ENCODE peak calls at places on chromosomes 5 and 9, in four cellular contexts. One of them, this sample, is unnamed.

GRCh38 chr5:97676608-97677007 is 493.6 kb upstream of the RIOK2 start:
- DNase-seq in esophagus muscularis mucosa: no peak
- DNase-seq in foreskin fibroblast: no peak
- DNase-seq in thyroid gland: no peak
- DNase-seq in this sample: no peak

GRCh38 chr5:72242796-72243475 is 77.1 kb downstream of the MRPS27 start:
- DNase-seq in thyroid gland: peak; percentile 51
- DNase-seq in esophagus muscularis mucosa: no peak
- DNase-seq in foreskin fibroblast: no peak
- DNase-seq in this sample: peak; percentile 27

GRCh38 chr5:124630767-124631704 is 115.4 kb downstream of the ZNF608 start:
- DNase-seq in foreskin fibroblast: no peak
- DNase-seq in thyroid gland: no peak
- DNase-seq in esophagus muscularis mucosa: no peak
- DNase-seq in this sample: no peak

GRCh38 chr5:34526682-34527305 is 129.3 kb upstream of the RAI14 start:
- DNase-seq in foreskin fibroblast: no peak
- DNase-seq in esophagus muscularis mucosa: no peak
- DNase-seq in thyroid gland: no peak
- DNase-seq in this sample: no peak

GRCh38 chr9:26893030-26893676 is 551 bp upstream of the CAAP1 start:
- DNase-seq in esophagus muscularis mucosa: no peak
- DNase-seq in thyroid gland: no peak
- DNase-seq in foreskin fibroblast: no peak
- DNase-seq in this sample: no peak

GRCh38 chr5:177300236-177300880 is 3.2 kb downstream of the RAB24 start:
- DNase-seq in esophagus muscularis mucosa: no peak
- DNase-seq in foreskin fibroblast: peak; percentile 41
- DNase-seq in thyroid gland: peak; percentile 31
- DNase-seq in this sample: no peak

GRCh38 chr5:168750926-168751325 is 171.8 kb upstream of the PANK3 start:
- DNase-seq in foreskin fibroblast: no peak
- DNase-seq in esophagus muscularis mucosa: no peak
- DNase-seq in thyroid gland: no peak
- DNase-seq in this sample: no peak

GRCh38 chr5:150215978-150216944 is 26.4 kb downstream of the SLC6A7 start:
- DNase-seq in esophagus muscularis mucosa: no peak
- DNase-seq in thyroid gland: no peak
- DNase-seq in foreskin fibroblast: no peak
- DNase-seq in this sample: no peak

GRCh38 chr5:137760294-137761019 is 6.3 kb upstream of the HNRNPA0 start:
- DNase-seq in esophagus muscularis mucosa: no peak
- DNase-seq in thyroid gland: no peak
- DNase-seq in foreskin fibroblast: no peak
- DNase-seq in this sample: no peak

GRCh38 chr9:107768224-107768623 is 278.7 kb upstream of the KLF4 start:
- DNase-seq in foreskin fibroblast: no peak
- DNase-seq in thyroid gland: peak; percentile 11
- DNase-seq in esophagus muscularis mucosa: no peak
- DNase-seq in this sample: no peak

GRCh38 chr5:80033513-80033912 is 1.6 kb upstream of the THBS4 start:
- DNase-seq in esophagus muscularis mucosa: no peak
- DNase-seq in thyroid gland: no peak
- DNase-seq in foreskin fibroblast: no peak
- DNase-seq in this sample: no peak

GRCh38 chr9:4590430-4591122 is 71.5 kb upstream of the PLPP6 start:
- DNase-seq in esophagus muscularis mucosa: no peak
- DNase-seq in foreskin fibroblast: no peak
- DNase-seq in thyroid gland: peak; percentile 46
- DNase-seq in this sample: no peak

GRCh38 chr5:14580037-14581034 is 1.3 kb upstream of the OTULINL start:
- DNase-seq in esophagus muscularis mucosa: no peak
- DNase-seq in thyroid gland: no peak
- DNase-seq in foreskin fibroblast: peak; percentile 68
- DNase-seq in this sample: no peak

GRCh38 chr5:14584848-14585247 is 3.3 kb downstream of the OTULINL start:
- DNase-seq in esophagus muscularis mucosa: no peak
- DNase-seq in thyroid gland: peak; percentile 16
- DNase-seq in foreskin fibroblast: no peak
- DNase-seq in this sample: no peak

GRCh38 chr5:14581333-14581890 is at the start of gene OTULINL:
- DNase-seq in foreskin fibroblast: peak; percentile 69
- DNase-seq in esophagus muscularis mucosa: peak; percentile 94
- DNase-seq in thyroid gland: peak; percentile 80
- DNase-seq in this sample: peak; percentile 95

GRCh38 chr5:14582797-14583137 is 1.2 kb downstream of the OTULINL start:
- DNase-seq in foreskin fibroblast: no peak
- DNase-seq in thyroid gland: no peak
- DNase-seq in esophagus muscularis mucosa: no peak
- DNase-seq in this sample: no peak

GRCh38 chr5:14581891-14582796 is 552 bp downstream of the OTULINL start:
- DNase-seq in esophagus muscularis mucosa: no peak
- DNase-seq in thyroid gland: peak; percentile 65
- DNase-seq in foreskin fibroblast: no peak
- DNase-seq in this sample: peak; percentile 68
- TF ChIP-seq CTCF in esophagus muscularis mucosa: no peak
- TF ChIP-seq CTCF in thyroid gland: peak; percentile 19
- TF ChIP-seq CTCF in foreskin fibroblast: no peak
- TF ChIP-seq CTCF in this sample: peak; percentile 19

GRCh38 chr9:71683598-71684235 is 84.6 kb downstream of the CEMIP2 start:
- DNase-seq in esophagus muscularis mucosa: no peak
- DNase-seq in foreskin fibroblast: peak; percentile 54
- DNase-seq in thyroid gland: no peak
- DNase-seq in this sample: no peak
- TF ChIP-seq CTCF in esophagus muscularis mucosa: no peak
- TF ChIP-seq CTCF in foreskin fibroblast: peak; percentile 57
- TF ChIP-seq CTCF in thyroid gland: peak; percentile 13
- TF ChIP-seq CTCF in this sample: no peak

DNA sequence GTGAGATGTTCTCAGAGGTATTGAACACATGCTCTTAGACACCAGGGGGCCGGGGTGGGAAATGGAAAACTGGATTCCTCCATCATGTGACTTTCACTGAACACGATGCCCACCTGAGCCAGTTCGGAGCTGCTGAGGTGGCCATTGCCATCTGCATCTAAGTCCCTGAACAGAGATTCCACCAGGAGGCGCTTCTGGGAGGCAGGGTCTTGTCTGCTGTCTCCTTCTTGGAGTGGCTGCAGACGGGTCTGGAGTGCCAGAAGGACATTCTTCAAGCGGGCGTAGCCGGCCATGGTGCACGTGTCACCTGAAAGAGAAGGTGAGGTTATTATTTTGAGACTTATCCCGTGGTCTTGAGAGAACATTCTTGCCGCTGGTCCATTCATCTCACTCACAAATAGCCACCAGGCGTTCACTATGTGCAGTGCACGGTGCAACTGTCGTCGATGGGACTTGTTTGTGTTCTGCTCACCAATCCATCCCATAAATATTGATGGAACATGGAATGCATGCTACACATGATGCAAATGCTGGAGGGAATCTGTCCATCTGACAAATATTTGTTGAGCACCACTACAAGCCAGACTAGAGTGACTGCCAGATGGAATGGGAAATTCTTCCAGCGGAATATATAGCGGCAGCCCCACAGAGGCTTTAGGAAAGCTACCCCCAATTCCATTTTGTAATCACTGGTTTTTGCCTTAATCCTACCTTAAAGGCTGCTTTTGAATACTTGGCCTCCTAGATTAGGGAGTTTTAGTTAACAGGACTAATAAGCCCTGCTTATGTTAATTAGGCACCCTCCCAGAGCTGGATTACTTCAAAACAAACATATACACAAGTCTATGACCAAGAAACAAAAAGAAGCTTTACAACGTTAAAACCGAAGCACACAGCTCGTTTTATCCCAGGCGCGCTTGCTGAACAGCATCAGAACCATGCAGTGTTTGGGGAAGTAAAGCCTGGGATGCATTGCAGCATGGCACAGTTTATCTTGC is 264.8 kb downstream of the HSPA4 start:
- DNase-seq in esophagus muscularis mucosa: no peak
- DNase-seq in foreskin fibroblast: no peak
- DNase-seq in thyroid gland: peak; percentile 10
- DNase-seq in this sample: peak; percentile 32
- TF ChIP-seq CTCF in esophagus muscularis mucosa: no peak
- TF ChIP-seq CTCF in foreskin fibroblast: no peak
- TF ChIP-seq CTCF in thyroid gland: no peak
- TF ChIP-seq CTCF in this sample: no peak

DNA sequence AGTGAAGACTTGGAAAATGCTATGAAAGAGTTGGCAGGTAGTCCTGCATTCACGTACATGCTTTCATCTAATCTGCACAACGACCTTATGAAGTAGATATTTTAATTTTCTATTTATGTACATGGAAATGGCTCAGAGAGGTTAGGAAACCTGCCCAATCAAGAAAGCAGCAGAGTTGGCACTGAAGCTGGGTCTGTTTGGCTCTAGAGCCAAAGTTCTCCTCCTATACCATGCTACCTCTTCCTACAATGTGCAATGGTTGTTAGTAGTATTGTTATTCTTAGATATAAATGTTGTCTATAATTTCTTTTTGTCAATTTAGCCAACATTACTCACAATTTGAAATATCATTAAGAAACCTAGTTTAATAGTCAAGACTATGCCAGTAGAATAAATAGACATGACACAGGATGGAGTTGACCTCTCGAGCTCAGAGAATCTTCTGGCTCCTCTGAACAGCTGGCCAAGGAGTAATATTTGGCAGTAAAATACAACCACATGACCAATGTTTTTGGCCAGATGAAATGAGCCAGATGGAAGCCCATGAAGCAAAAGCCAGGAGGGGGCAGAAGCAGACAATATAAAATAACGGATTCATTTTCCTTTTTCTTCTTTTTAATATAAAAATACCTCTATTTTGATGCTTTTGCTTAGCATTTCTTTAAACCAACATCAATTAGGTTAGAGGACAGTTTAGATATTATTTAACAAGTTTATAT is 542.3 kb downstream of the PDE4D start:
- DNase-seq in esophagus muscularis mucosa: no peak
- DNase-seq in foreskin fibroblast: peak; percentile 21
- DNase-seq in thyroid gland: no peak
- DNase-seq in this sample: no peak
- TF ChIP-seq CTCF in esophagus muscularis mucosa: peak; percentile 49
- TF ChIP-seq CTCF in foreskin fibroblast: no peak
- TF ChIP-seq CTCF in thyroid gland: no peak
- TF ChIP-seq CTCF in this sample: no peak

GRCh38 chr9:17528859-17529258 is 50.0 kb upstream of the SH3GL2 start:
- DNase-seq in foreskin fibroblast: no peak
- DNase-seq in esophagus muscularis mucosa: no peak
- DNase-seq in thyroid gland: no peak
- DNase-seq in this sample: no peak
- TF ChIP-seq CTCF in foreskin fibroblast: no peak
- TF ChIP-seq CTCF in esophagus muscularis mucosa: peak; percentile 29
- TF ChIP-seq CTCF in thyroid gland: peak; percentile 36
- TF ChIP-seq CTCF in this sample: peak; percentile 37

GRCh38 chr9:120867676-120868338 is 9.2 kb downstream of the PHF19 start:
- DNase-seq in foreskin fibroblast: no peak
- DNase-seq in esophagus muscularis mucosa: no peak
- DNase-seq in thyroid gland: no peak
- DNase-seq in this sample: no peak

GRCh38 chr9:120869360-120869687 is 7.7 kb downstream of the PHF19 start:
- DNase-seq in thyroid gland: no peak
- DNase-seq in foreskin fibroblast: no peak
- DNase-seq in esophagus muscularis mucosa: no peak
- DNase-seq in this sample: no peak

GRCh38 chr9:120868339-120868675 is 8.7 kb downstream of the PHF19 start:
- DNase-seq in esophagus muscularis mucosa: no peak
- DNase-seq in thyroid gland: no peak
- DNase-seq in foreskin fibroblast: no peak
- DNase-seq in this sample: no peak

GRCh38 chr9:120869726-120870125 is 7.3 kb downstream of the PHF19 start:
- DNase-seq in esophagus muscularis mucosa: no peak
- DNase-seq in foreskin fibroblast: no peak
- DNase-seq in thyroid gland: peak; percentile 16
- DNase-seq in this sample: no peak

GRCh38 chr9:120868676-120869359 is 8.2 kb downstream of the PHF19 start:
- DNase-seq in esophagus muscularis mucosa: peak; percentile 99
- DNase-seq in thyroid gland: peak; percentile 99
- DNase-seq in foreskin fibroblast: peak; percentile 95
- DNase-seq in this sample: peak; percentile 98
- TF ChIP-seq CTCF in esophagus muscularis mucosa: peak; percentile 76
- TF ChIP-seq CTCF in thyroid gland: peak; percentile 37
- TF ChIP-seq CTCF in foreskin fibroblast: peak; percentile 51
- TF ChIP-seq CTCF in this sample: no peak

DNA sequence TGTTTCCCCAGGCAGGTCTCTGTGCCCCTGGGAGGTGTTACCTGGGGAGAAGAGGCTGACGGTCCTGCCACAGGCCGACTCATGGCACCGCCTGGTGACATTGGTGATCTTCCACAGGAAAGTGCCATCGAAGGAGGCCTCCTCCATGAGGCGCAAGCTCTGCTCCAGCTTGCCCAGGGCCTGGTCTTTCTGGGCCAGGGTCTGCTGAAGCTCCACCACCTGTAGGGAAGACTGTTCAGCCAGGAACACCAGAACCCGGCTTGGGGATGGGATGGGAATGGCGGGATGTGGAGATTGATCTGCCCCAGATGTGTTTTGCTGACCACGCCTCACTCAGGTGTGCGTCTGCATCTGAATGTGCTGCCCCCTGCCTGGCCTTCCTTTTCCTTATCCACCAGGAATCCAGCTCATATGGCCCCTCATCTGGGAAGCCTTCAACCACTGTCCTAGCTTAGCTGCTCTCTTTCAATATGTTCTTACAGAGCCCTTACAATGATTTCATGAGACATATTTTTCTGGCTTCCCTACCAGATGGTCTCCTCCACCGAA is 15.2 kb downstream of the TRAF1 start:
- DNase-seq in esophagus muscularis mucosa: no peak
- DNase-seq in thyroid gland: no peak
- DNase-seq in foreskin fibroblast: no peak
- DNase-seq in this sample: no peak
- TF ChIP-seq CTCF in esophagus muscularis mucosa: no peak
- TF ChIP-seq CTCF in thyroid gland: no peak
- TF ChIP-seq CTCF in foreskin fibroblast: no peak
- TF ChIP-seq CTCF in this sample: no peak

GRCh38 chr5:10499066-10499465 is 57.4 kb downstream of the ROPN1L start:
- DNase-seq in esophagus muscularis mucosa: no peak
- DNase-seq in thyroid gland: no peak
- DNase-seq in foreskin fibroblast: no peak
- DNase-seq in this sample: no peak

GRCh38 chr5:10499776-10500175 is 58.1 kb downstream of the ROPN1L start:
- DNase-seq in thyroid gland: no peak
- DNase-seq in esophagus muscularis mucosa: no peak
- DNase-seq in foreskin fibroblast: no peak
- DNase-seq in this sample: no peak

GRCh38 chr5:10500669-10501068 is 59.0 kb downstream of the ROPN1L start:
- DNase-seq in esophagus muscularis mucosa: no peak
- DNase-seq in foreskin fibroblast: no peak
- DNase-seq in thyroid gland: no peak
- DNase-seq in this sample: no peak

GRCh38 chr5:10501554-10502075 is 59.9 kb downstream of the ROPN1L start:
- DNase-seq in thyroid gland: no peak
- DNase-seq in esophagus muscularis mucosa: no peak
- DNase-seq in foreskin fibroblast: no peak
- DNase-seq in this sample: no peak

GRCh38 chr5:10498350-10498749 is 56.7 kb downstream of the ROPN1L start:
- DNase-seq in foreskin fibroblast: no peak
- DNase-seq in esophagus muscularis mucosa: no peak
- DNase-seq in thyroid gland: no peak
- DNase-seq in this sample: no peak
- TF ChIP-seq CTCF in foreskin fibroblast: no peak
- TF ChIP-seq CTCF in esophagus muscularis mucosa: no peak
- TF ChIP-seq CTCF in thyroid gland: no peak
- TF ChIP-seq CTCF in this sample: no peak